ENCODE peak calls at places on chromosomes 7 and 10, in ten cellular contexts. V is CD8-positive, alpha-beta T cell; L is HL-60; W is keratinocyte; T is esophagus squamous epithelium; K is PC-3; H is uterus; U is left lung; R is tibial artery; X is CD4-positive, CD25-positive, alpha-beta regulatory T cell. B is an unnamed sample. For H3K27me3, the result is how much of the 10 kb centered on the place peaks cover.

GRCh38 chr7:44973610-44974401 is 5.0 kb downstream of the MYO1G start:
- DNase-seq in V (peak), L (peak), W (no peak), T (no peak), K (no peak), H (no peak), U (peak), R (no peak), X (peak), B (peak)

GRCh38 chr7:107996072-107996824 is 6.7 kb downstream of the LAMB1 start:
- DNase-seq in V (no peak), L (no peak), W (no peak), T (no peak), K (peak), H (no peak), U (no peak), R (no peak), X (no peak), B (no peak)

GRCh38 chr10:11434323-11434722 is 177.1 kb downstream of the USP6NL start:
- DNase-seq in V (peak), L (no peak), W (no peak), T (no peak), K (no peak), H (no peak), U (no peak), R (no peak), X (no peak), B (no peak)

GRCh38 chr7:71695189-71695588 is 563.2 kb downstream of the GALNT17 start:
- DNase-seq in V (no peak), L (no peak), W (no peak), T (no peak), K (no peak), H (no peak), U (no peak), R (no peak), X (no peak), B (no peak)

GRCh38 chr7:2209146-2209960 is 23.4 kb downstream of the MAD1L1 start:
- DNase-seq in V (peak), L (peak), W (no peak), T (no peak), K (peak), H (peak), U (peak), R (peak), X (peak), B (peak)

GRCh38 chr10:110410329-110411046 is 87.2 kb upstream of the DUSP5 start:
- DNase-seq in V (no peak), L (no peak), W (peak), T (no peak), K (peak), H (peak), U (peak), R (no peak), X (no peak), B (no peak)

GRCh38 chr7:44987996-44988395 is 9.2 kb upstream of the MYO1G start:
- DNase-seq in V (no peak), L (no peak), W (no peak), T (no peak), K (no peak), H (no peak), U (peak), R (no peak), X (no peak), B (no peak)

GRCh38 chr7:141584935-141585334 is 33.7 kb downstream of the AGK start:
- DNase-seq in V (no peak), L (no peak), W (no peak), T (no peak), K (no peak), H (no peak), U (no peak), R (no peak), X (no peak), B (no peak)

GRCh38 chr7:16004661-16005060 is 318.2 kb upstream of the MEOX2 start:
- DNase-seq in V (no peak), L (no peak), W (no peak), T (no peak), K (no peak), H (no peak), U (no peak), R (no peak), X (no peak), B (no peak)

GRCh38 chr10:19570991-19571390 is 245.2 kb upstream of the PLXDC2 start:
- DNase-seq in V (no peak), L (no peak), W (no peak), T (no peak), K (no peak), H (no peak), U (no peak), R (no peak), X (no peak), B (no peak)

GRCh38 chr10:4498763-4499251 is 327.2 kb upstream of the AKR1E2 start:
- DNase-seq in V (no peak), L (no peak), W (no peak), T (no peak), K (peak), H (no peak), U (no peak), R (no peak), X (no peak), B (no peak)

GRCh38 chr10:33211123-33211878 is 123.2 kb downstream of the NRP1 start:
- DNase-seq in V (no peak), L (no peak), W (no peak), T (no peak), K (peak), H (peak), U (no peak), R (peak), X (no peak), B (no peak)

GRCh38 chr10:76282122-76283030 is 851.0 kb downstream of the LRMDA start:
- DNase-seq in V (no peak), L (no peak), W (no peak), T (no peak), K (no peak), H (peak), U (no peak), R (no peak), X (no peak), B (no peak)

GRCh38 chr7:111198255-111198654 is 107.3 kb downstream of the LRRN3 start:
- DNase-seq in V (no peak), L (no peak), W (peak), T (no peak), K (peak), H (no peak), U (no peak), R (no peak), X (no peak), B (no peak)

GRCh38 chr7:74477188-74477587 is 23.5 kb downstream of the GTF2IRD1 start:
- DNase-seq in V (no peak), L (no peak), W (no peak), T (no peak), K (no peak), H (no peak), U (no peak), R (no peak), X (no peak), B (no peak)

GRCh38 chr7:104922187-104923009 is 91.6 kb upstream of the KMT2E start:
- DNase-seq in V (no peak), L (no peak), W (no peak), T (no peak), K (no peak), H (no peak), U (no peak), R (no peak), X (no peak), B (no peak)

GRCh38 chr7:155618708-155619633 is 25.5 kb upstream of the RBM33 start:
- DNase-seq in V (no peak), L (no peak), W (no peak), T (no peak), K (no peak), H (no peak), U (no peak), R (no peak), X (no peak), B (no peak)

GRCh38 chr7:130949550-130949949 is 215.5 kb upstream of the KLF14 start:
- DNase-seq in V (no peak), L (no peak), W (no peak), T (no peak), K (no peak), H (no peak), U (no peak), R (no peak), X (no peak), B (no peak)

GRCh38 chr7:100220833-100221718 is 1.3 kb downstream of the PVRIG start:
- DNase-seq in V (peak), L (no peak), W (no peak), T (no peak), K (no peak), H (no peak), U (peak), R (no peak), X (peak), B (peak)

GRCh38 chr10:44947356-44948152 is 12.0 kb upstream of the RASSF4 start:
- DNase-seq in V (peak), L (peak), W (no peak), T (no peak), K (no peak), H (no peak), U (no peak), R (peak), X (no peak), B (no peak)

GRCh38 chr7:130492519-130493274 is 812 bp downstream of the MEST start:
- DNase-seq in V (no peak), L (no peak), W (no peak), T (no peak), K (no peak), H (no peak), U (peak), R (no peak), X (no peak), B (no peak)

GRCh38 chr7:36161996-36162395 is 8.9 kb downstream of the EEPD1 start:
- DNase-seq in V (no peak), L (peak), W (peak), T (no peak), K (peak), H (no peak), U (no peak), R (no peak), X (no peak), B (no peak)

GRCh38 chr7:33792547-33793105 is 112.7 kb upstream of the BMPER start:
- DNase-seq in V (no peak), L (no peak), W (no peak), T (no peak), K (no peak), H (no peak), U (no peak), R (no peak), X (no peak), B (no peak)

GRCh38 chr10:25875555-25876165 is 58.4 kb upstream of the MYO3A start:
- DNase-seq in V (peak), L (peak), W (peak), T (no peak), K (peak), H (no peak), U (no peak), R (peak), X (peak), B (peak)

GRCh38 chr10:88157981-88158465 is 294.6 kb downstream of the PTEN start:
- DNase-seq in V (no peak), L (no peak), W (no peak), T (no peak), K (no peak), H (peak), U (no peak), R (no peak), X (no peak), B (no peak)

GRCh38 chr7:151875862-151876111 is 1.1 kb downstream of the PRKAG2 start:
- DNase-seq in V (no peak), L (no peak), W (no peak), T (peak), K (no peak), H (no peak), U (no peak), R (no peak), X (no peak), B (no peak)
- H3K27me3 ChIP-seq in V (under half), L (under half), W (under half), T (under half), K (under half), H (under half), U (under half), R (under half), X (under half), B (under half)

DNA sequence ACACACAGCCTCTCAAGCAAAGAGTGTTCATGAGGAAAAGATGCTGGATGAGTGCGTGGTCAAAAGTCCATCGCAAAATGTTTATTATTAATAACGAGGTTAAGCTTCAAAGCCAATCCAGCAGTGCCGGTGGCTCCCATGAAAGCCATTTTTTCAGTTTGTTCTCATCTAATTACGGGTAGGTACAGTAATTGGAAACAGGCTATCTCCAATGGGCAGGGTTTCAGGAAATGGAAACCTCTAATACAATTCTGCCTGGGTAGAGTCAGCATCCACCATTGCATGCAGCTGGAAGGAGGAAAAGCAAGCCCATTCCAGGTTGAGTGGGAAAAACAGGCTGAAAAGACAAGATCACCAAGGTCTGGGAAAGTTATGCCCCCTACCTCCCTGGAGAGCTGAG is 57.4 kb downstream of the GPAM start:
- DNase-seq in V (no peak), L (no peak), W (no peak), T (no peak), K (no peak), H (no peak), U (no peak), R (no peak), X (no peak), B (no peak)
- H3K27me3 ChIP-seq in V (under half), L (under half), W (under half), T (under half), K (under half), H (under half), U (under half), R (under half), X (under half), B (under half)

DNA sequence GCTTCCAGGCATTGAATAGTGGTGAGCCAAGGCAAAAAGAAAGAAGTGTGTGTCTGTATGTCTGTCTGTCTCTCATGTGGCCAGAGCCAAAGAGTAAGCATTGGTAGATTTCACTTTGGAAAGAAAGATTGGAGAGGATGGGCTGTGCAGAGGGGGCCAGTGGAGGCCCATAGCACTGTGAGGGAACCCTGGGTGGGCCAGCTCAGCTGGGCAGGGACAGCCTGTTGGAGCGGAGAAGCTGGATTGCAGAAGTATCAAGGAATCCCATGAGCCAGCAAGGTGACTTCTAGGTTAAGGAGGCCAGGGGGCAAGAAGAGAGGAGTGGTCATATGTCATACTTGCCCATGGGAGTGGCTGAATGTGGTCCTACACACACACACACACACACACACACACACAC is 1.5 kb upstream of the GRID1 start:
- DNase-seq in V (no peak), L (no peak), W (no peak), T (no peak), K (no peak), H (no peak), U (no peak), R (peak), X (no peak), B (no peak)
- H3K27me3 ChIP-seq in V (under half), L (under half), W (half or more), T (under half), K (under half), H (under half), U (under half), R (under half), X (under half), B (under half)

GRCh38 chr7:157019718-157020451 is 9.4 kb upstream of the MNX1 start:
- DNase-seq in V (no peak), L (no peak), W (no peak), T (no peak), K (no peak), H (no peak), U (peak), R (no peak), X (no peak), B (no peak)
- H3K27me3 ChIP-seq in V (under half), L (half or more), W (half or more), T (half or more), K (half or more), H (under half), U (half or more), R (under half), X (under half), B (under half)

GRCh38 chr10:101292194-101293006 is 61.6 kb upstream of the BTRC start:
- DNase-seq in V (no peak), L (no peak), W (no peak), T (no peak), K (no peak), H (no peak), U (peak), R (no peak), X (no peak), B (no peak)
- H3K27me3 ChIP-seq in V (under half), L (half or more), W (half or more), T (under half), K (under half), H (under half), U (under half), R (under half), X (under half), B (under half)

DNA sequence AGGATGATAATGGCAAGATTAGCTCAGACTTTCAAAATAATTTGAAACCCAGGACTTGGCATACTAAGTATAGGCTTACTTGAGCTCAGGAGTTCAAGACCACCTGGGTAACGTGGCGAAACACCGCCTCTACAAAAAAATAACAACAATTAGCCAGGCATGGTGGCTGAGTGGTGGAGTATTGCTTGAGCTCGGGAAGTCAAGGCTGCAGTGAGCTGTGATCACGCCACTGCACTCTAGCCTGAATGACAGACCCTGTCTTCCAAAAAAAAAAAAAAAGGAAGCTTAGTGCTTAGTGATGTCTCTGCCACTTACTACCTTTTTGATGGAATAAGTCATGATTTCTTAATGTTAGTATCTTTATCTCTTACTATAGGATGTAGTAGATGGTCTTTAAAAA is 25.5 kb downstream of the RABGEF1 start:
- DNase-seq in V (no peak), L (no peak), W (no peak), T (no peak), K (no peak), H (no peak), U (no peak), R (no peak), X (no peak), B (no peak)
- H3K27me3 ChIP-seq in V (under half), L (under half), W (under half), T (under half), K (under half), H (under half), U (under half), R (under half), X (under half), B (under half)

DNA sequence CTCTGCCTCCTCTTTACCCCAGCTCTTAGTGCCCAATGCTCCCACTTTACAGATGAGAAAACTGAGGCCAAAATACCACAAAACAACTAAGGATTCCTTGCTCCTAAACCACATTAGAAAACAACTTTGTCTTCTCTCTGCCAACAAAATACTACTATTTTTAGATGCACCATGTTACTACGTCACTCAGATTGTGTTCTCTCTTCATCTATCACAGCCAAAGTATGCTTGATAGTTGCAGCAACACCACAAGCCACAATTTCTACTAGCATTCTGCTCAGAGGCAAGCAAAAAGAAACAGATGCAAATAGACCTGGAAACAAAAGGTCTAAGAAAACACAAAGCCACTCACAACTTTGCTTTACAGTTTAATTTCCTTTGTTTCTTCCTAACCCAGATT is 3.3 kb upstream of the PDE1C start:
- DNase-seq in V (no peak), L (no peak), W (no peak), T (no peak), K (no peak), H (no peak), U (no peak), R (no peak), X (no peak), B (no peak)
- H3K27me3 ChIP-seq in V (under half), L (under half), W (under half), T (under half), K (under half), H (under half), U (under half), R (under half), X (under half), B (under half)

B was measured in DND-41.